ENCODE peak calls at places on chromosomes 16 and 17, in five cellular contexts. One of them, this sample, is unnamed.

GRCh38 chr17:12977008-12977751 is 40.6 kb downstream of the ELAC2 start:
- DNase-seq in PC-9: no peak
- DNase-seq in heart right ventricle: no peak
- DNase-seq in psoas muscle: no peak
- DNase-seq in cardiac muscle cell: peak; percentile 17
- DNase-seq in this sample: no peak

GRCh38 chr16:1772908-1773702 is at the start of gene MRPS34:
- DNase-seq in PC-9: peak; percentile 69
- DNase-seq in heart right ventricle: peak; percentile 86
- DNase-seq in psoas muscle: peak; percentile 92
- DNase-seq in cardiac muscle cell: peak; percentile 86
- DNase-seq in this sample: peak; percentile 89

GRCh38 chr17:31918701-31919128 is 17.2 kb upstream of the UTP6 start:
- DNase-seq in PC-9: peak; percentile 39
- DNase-seq in heart right ventricle: no peak
- DNase-seq in psoas muscle: no peak
- DNase-seq in cardiac muscle cell: peak; percentile 14
- DNase-seq in this sample: no peak

GRCh38 chr17:75830168-75831031 is 13.8 kb downstream of the UNC13D start:
- DNase-seq in PC-9: no peak
- DNase-seq in heart right ventricle: no peak
- DNase-seq in psoas muscle: no peak
- DNase-seq in cardiac muscle cell: no peak
- DNase-seq in this sample: no peak

GRCh38 chr16:53817812-53818211 is 113.9 kb downstream of the FTO start:
- DNase-seq in PC-9: no peak
- DNase-seq in heart right ventricle: no peak
- DNase-seq in psoas muscle: no peak
- DNase-seq in cardiac muscle cell: peak; percentile 39
- DNase-seq in this sample: no peak

GRCh38 chr16:75445298-75445697 is 12.0 kb upstream of the CFDP1 start:
- DNase-seq in PC-9: no peak
- DNase-seq in heart right ventricle: no peak
- DNase-seq in psoas muscle: no peak
- DNase-seq in cardiac muscle cell: no peak
- DNase-seq in this sample: no peak

GRCh38 chr17:5838661-5839300 is 231.4 kb upstream of the WSCD1 start:
- DNase-seq in PC-9: no peak
- DNase-seq in heart right ventricle: no peak
- DNase-seq in psoas muscle: no peak
- DNase-seq in cardiac muscle cell: no peak
- DNase-seq in this sample: no peak

GRCh38 chr16:67198238-67198734 is 645 bp upstream of the ELMO3 start:
- DNase-seq in PC-9: peak; percentile 43
- DNase-seq in heart right ventricle: no peak
- DNase-seq in psoas muscle: peak; percentile 74
- DNase-seq in cardiac muscle cell: peak; percentile 37
- DNase-seq in this sample: peak; percentile 62

GRCh38 chr17:35011671-35012216 is 31.4 kb downstream of the LIG3 start:
- DNase-seq in PC-9: no peak
- DNase-seq in heart right ventricle: no peak
- DNase-seq in psoas muscle: peak; percentile 63
- DNase-seq in cardiac muscle cell: no peak
- DNase-seq in this sample: no peak

GRCh38 chr17:8075081-8075480 is 12.4 kb downstream of the ALOX12B start:
- DNase-seq in PC-9: no peak
- DNase-seq in heart right ventricle: no peak
- DNase-seq in psoas muscle: no peak
- DNase-seq in cardiac muscle cell: no peak
- DNase-seq in this sample: no peak

GRCh38 chr16:57038151-57038550 is 48.8 kb downstream of the NLRC5 start:
- DNase-seq in PC-9: no peak
- DNase-seq in heart right ventricle: no peak
- DNase-seq in psoas muscle: no peak
- DNase-seq in cardiac muscle cell: peak; percentile 50
- DNase-seq in this sample: no peak

GRCh38 chr17:3972281-3972731 is 8.1 kb upstream of the ATP2A3 start:
- DNase-seq in PC-9: no peak
- DNase-seq in heart right ventricle: no peak
- DNase-seq in psoas muscle: peak; percentile 44
- DNase-seq in cardiac muscle cell: no peak
- DNase-seq in this sample: no peak

GRCh38 chr16:67163164-67163902 is 1.2 kb upstream of the HSF4 start:
- DNase-seq in PC-9: no peak
- DNase-seq in heart right ventricle: peak; percentile 72
- DNase-seq in psoas muscle: peak; percentile 85
- DNase-seq in cardiac muscle cell: peak; percentile 56
- DNase-seq in this sample: peak; percentile 79

GRCh38 chr17:17355426-17355825 is 52.3 kb downstream of the NT5M start:
- DNase-seq in PC-9: no peak
- DNase-seq in heart right ventricle: no peak
- DNase-seq in psoas muscle: no peak
- DNase-seq in cardiac muscle cell: no peak
- DNase-seq in this sample: peak; percentile 59

GRCh38 chr17:3935140-3935542 is 18.9 kb upstream of the P2RX1 start:
- DNase-seq in PC-9: peak; percentile 61
- DNase-seq in heart right ventricle: peak; percentile 71
- DNase-seq in psoas muscle: peak; percentile 79
- DNase-seq in cardiac muscle cell: peak; percentile 89
- DNase-seq in this sample: peak; percentile 79

GRCh38 chr17:337866-338265 is 14.7 kb downstream of the RPH3AL start:
- DNase-seq in PC-9: no peak
- DNase-seq in heart right ventricle: no peak
- DNase-seq in psoas muscle: no peak
- DNase-seq in cardiac muscle cell: no peak
- DNase-seq in this sample: peak; percentile 43

GRCh38 chr16:53695070-53695469 is 8.6 kb downstream of the RPGRIP1L start:
- DNase-seq in PC-9: no peak
- DNase-seq in heart right ventricle: no peak
- DNase-seq in psoas muscle: no peak
- DNase-seq in cardiac muscle cell: no peak
- DNase-seq in this sample: no peak

GRCh38 chr16:80614908-80615696 is 74.3 kb downstream of the DYNLRB2 start:
- DNase-seq in PC-9: no peak
- DNase-seq in heart right ventricle: no peak
- DNase-seq in psoas muscle: no peak
- DNase-seq in cardiac muscle cell: peak; percentile 69
- DNase-seq in this sample: no peak

GRCh38 chr17:76254275-76254674 is 10.9 kb upstream of the UBALD2 start:
- DNase-seq in PC-9: no peak
- DNase-seq in heart right ventricle: no peak
- DNase-seq in psoas muscle: no peak
- DNase-seq in cardiac muscle cell: no peak
- DNase-seq in this sample: no peak

GRCh38 chr17:81665205-81666091 is 957 bp downstream of the OXLD1 start:
- DNase-seq in PC-9: no peak
- DNase-seq in heart right ventricle: no peak
- DNase-seq in psoas muscle: no peak
- DNase-seq in cardiac muscle cell: peak; percentile 30
- DNase-seq in this sample: no peak

GRCh38 chr17:81660441-81660840 is 4.1 kb upstream of the PDE6G start:
- DNase-seq in PC-9: no peak
- DNase-seq in heart right ventricle: no peak
- DNase-seq in psoas muscle: no peak
- DNase-seq in cardiac muscle cell: no peak
- DNase-seq in this sample: no peak

GRCh38 chr17:81659038-81659437 is 2.7 kb upstream of the PDE6G start:
- DNase-seq in PC-9: peak; percentile 68
- DNase-seq in heart right ventricle: no peak
- DNase-seq in psoas muscle: no peak
- DNase-seq in cardiac muscle cell: no peak
- DNase-seq in this sample: no peak

GRCh38 chr17:81664051-81664470 is 2.3 kb downstream of the OXLD1 start:
- DNase-seq in PC-9: no peak
- DNase-seq in heart right ventricle: no peak
- DNase-seq in psoas muscle: no peak
- DNase-seq in cardiac muscle cell: no peak
- DNase-seq in this sample: no peak

DNA sequence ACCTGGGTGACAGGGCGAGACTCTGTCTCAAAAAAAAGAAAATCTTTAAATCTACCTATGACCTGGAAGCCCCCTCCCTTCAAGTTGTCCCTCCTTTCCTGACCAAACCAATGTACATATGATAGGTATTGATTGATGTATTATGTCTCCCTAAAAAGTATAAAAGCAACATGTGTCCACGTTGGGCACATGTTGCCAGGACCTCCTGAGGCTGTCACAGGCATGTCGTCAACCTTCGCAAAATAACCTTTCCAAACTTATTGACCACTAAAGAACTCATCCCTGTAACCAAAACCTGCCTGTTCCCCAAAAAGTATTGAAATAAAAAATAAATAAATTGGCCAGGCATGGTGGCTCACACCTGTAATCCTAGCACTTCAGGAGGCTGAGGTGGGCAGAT is 4.4 kb downstream of the OXLD1 start:
- DNase-seq in PC-9: no peak
- DNase-seq in heart right ventricle: no peak
- DNase-seq in psoas muscle: no peak
- DNase-seq in cardiac muscle cell: no peak
- DNase-seq in this sample: no peak
- H3K4me1 ChIP-seq in PC-9: peaks cover 31% of the 10 kb centered on the region
- H3K4me1 ChIP-seq in heart right ventricle: peaks cover 15% of the 10 kb centered on the region
- H3K4me1 ChIP-seq in psoas muscle: peaks cover 14% of the 10 kb centered on the region
- H3K4me1 ChIP-seq in cardiac muscle cell: peaks cover 13% of the 10 kb centered on the region
- H3K4me1 ChIP-seq in this sample: peaks cover 26% of the 10 kb centered on the region

DNA sequence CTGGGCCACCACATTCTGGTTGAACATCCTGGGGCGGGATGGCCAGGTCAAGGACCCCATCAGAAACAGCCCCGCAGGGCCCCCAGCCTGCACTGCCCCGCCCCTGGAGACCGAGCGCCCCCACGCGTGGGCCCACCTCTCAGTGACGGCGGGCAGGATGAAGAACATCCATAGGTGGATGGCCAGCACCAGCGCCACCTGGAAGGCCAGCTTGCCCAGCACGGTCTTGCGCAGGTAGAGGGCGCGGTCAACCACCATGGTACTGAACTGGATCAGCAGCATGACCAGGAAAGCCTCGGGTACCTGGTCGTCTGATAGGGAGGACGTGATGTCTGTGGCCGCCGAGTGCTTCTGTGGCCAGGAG is 13.6 kb downstream of the CTU2 start:
- DNase-seq in PC-9: no peak
- DNase-seq in heart right ventricle: no peak
- DNase-seq in psoas muscle: no peak
- DNase-seq in cardiac muscle cell: no peak
- DNase-seq in this sample: no peak
- H3K36me3 ChIP-seq in PC-9: peaks cover 3% of the 10 kb centered on the region
- H3K36me3 ChIP-seq in heart right ventricle: peaks cover 6% of the 10 kb centered on the region
- H3K36me3 ChIP-seq in psoas muscle: peaks cover 78% of the 10 kb centered on the region
- H3K36me3 ChIP-seq in cardiac muscle cell: peaks cover 26% of the 10 kb centered on the region
- H3K36me3 ChIP-seq in this sample: peaks cover 25% of the 10 kb centered on the region

GRCh38 chr16:19518423-19518822 is 3.5 kb downstream of the GDE1 start:
- DNase-seq in PC-9: no peak
- DNase-seq in heart right ventricle: no peak
- DNase-seq in psoas muscle: no peak
- DNase-seq in cardiac muscle cell: no peak
- DNase-seq in this sample: no peak
- H3K4me1 ChIP-seq in PC-9: peaks cover 79% of the 10 kb centered on the region
- H3K4me1 ChIP-seq in heart right ventricle: peaks cover 40% of the 10 kb centered on the region
- H3K4me1 ChIP-seq in psoas muscle: peaks cover 22% of the 10 kb centered on the region
- H3K4me1 ChIP-seq in cardiac muscle cell: peaks cover 11% of the 10 kb centered on the region
- H3K4me1 ChIP-seq in this sample: peaks cover 36% of the 10 kb centered on the region

DNA sequence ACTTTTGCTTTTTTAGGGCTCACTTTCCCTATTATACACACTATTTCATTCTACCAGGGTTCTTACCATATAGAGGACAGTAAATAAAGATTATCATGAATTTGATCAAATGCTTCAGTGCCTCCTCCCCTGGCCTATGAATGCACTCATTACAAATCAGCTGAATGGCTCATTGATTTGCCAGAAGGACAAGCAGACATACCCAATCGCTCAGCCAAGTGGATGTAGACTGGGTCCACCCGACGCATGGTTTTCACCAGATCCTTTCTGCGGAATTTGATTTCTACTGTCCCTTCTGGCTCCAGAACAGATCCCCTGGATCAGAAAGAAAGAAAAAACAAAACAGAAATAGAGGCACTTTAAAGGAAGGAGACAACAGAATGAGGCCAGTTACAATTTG is 162.6 kb downstream of the AATF start:
- DNase-seq in PC-9: no peak
- DNase-seq in heart right ventricle: no peak
- DNase-seq in psoas muscle: no peak
- DNase-seq in cardiac muscle cell: no peak
- DNase-seq in this sample: no peak
- H3K36me3 ChIP-seq in PC-9: peaks cover 44% of the 10 kb centered on the region
- H3K36me3 ChIP-seq in heart right ventricle: no peaks in the 10 kb centered on the region
- H3K36me3 ChIP-seq in psoas muscle: peaks cover 68% of the 10 kb centered on the region
- H3K36me3 ChIP-seq in cardiac muscle cell: peaks cover 10% of the 10 kb centered on the region
- H3K36me3 ChIP-seq in this sample: no peaks in the 10 kb centered on the region

GRCh38 chr17:29614345-29615047 is 8.2 kb downstream of the CORO6 start:
- DNase-seq in PC-9: no peak
- DNase-seq in heart right ventricle: no peak
- DNase-seq in psoas muscle: peak; percentile 67
- DNase-seq in cardiac muscle cell: no peak
- DNase-seq in this sample: peak; percentile 30

GRCh38 chr17:29617125-29617480 is 5.6 kb downstream of the CORO6 start:
- DNase-seq in PC-9: no peak
- DNase-seq in heart right ventricle: peak; percentile 75
- DNase-seq in psoas muscle: peak; percentile 88
- DNase-seq in cardiac muscle cell: peak; percentile 83
- DNase-seq in this sample: peak; percentile 64

GRCh38 chr17:29616300-29617048 is 6.2 kb downstream of the CORO6 start:
- DNase-seq in PC-9: no peak
- DNase-seq in heart right ventricle: no peak
- DNase-seq in psoas muscle: no peak
- DNase-seq in cardiac muscle cell: no peak
- DNase-seq in this sample: no peak

GRCh38 chr17:29615048-29615385 is 7.7 kb downstream of the CORO6 start:
- DNase-seq in PC-9: no peak
- DNase-seq in heart right ventricle: no peak
- DNase-seq in psoas muscle: peak; percentile 67
- DNase-seq in cardiac muscle cell: no peak
- DNase-seq in this sample: no peak

GRCh38 chr17:29615492-29616299 is 7.0 kb downstream of the CORO6 start:
- DNase-seq in PC-9: no peak
- DNase-seq in heart right ventricle: peak; percentile 86
- DNase-seq in psoas muscle: peak; percentile 93
- DNase-seq in cardiac muscle cell: peak; percentile 92
- DNase-seq in this sample: peak; percentile 90
- H3K4me1 ChIP-seq in PC-9: peaks cover 19% of the 10 kb centered on the region
- H3K4me1 ChIP-seq in heart right ventricle: peaks cover 81% of the 10 kb centered on the region
- H3K4me1 ChIP-seq in psoas muscle: peaks cover 66% of the 10 kb centered on the region
- H3K4me1 ChIP-seq in cardiac muscle cell: peaks cover 34% of the 10 kb centered on the region
- H3K4me1 ChIP-seq in this sample: peaks cover 25% of the 10 kb centered on the region

This sample was measured in pancreas.